ENCODE peak calls at places on chromosome 19, in six cellular contexts. U, H, Z, A, B and E are unnamed samples. For H3K79me2 and H3K4me1, the result is how much of the 10 kb centered on the place peaks cover.

GRCh38 chr19:5046339-5047039 is 77.6 kb downstream of the KDM4B start:
- DNase-seq in Z (no peak), A (no peak), U (peak), B (peak), H (no peak), E (peak)

GRCh38 chr19:40718774-40719391 is 2.0 kb downstream of the ITPKC start:
- DNase-seq in A (no peak), B (peak), H (peak), U (peak), Z (peak), E (peak)

GRCh38 chr19:33210266-33210940 is 15.2 kb downstream of the SLC7A10 start:
- DNase-seq in B (no peak), U (no peak), A (peak), Z (no peak), H (no peak), E (no peak)

GRCh38 chr19:884420-885211 is 8.4 kb downstream of the MED16 start:
- DNase-seq in H (no peak), B (no peak), U (no peak), Z (no peak), A (no peak), E (no peak)

GRCh38 chr19:19121371-19121770 is 16.9 kb downstream of the TMEM161A start:
- DNase-seq in Z (no peak), U (no peak), A (no peak), B (no peak), H (no peak), E (no peak)

GRCh38 chr19:13153627-13154240 is 3.5 kb downstream of the IER2 start:
- DNase-seq in H (no peak), U (peak), A (no peak), Z (peak), B (peak), E (peak)

GRCh38 chr19:42132030-42132628 is at the start of gene POU2F2:
- DNase-seq in H (peak), U (no peak), B (no peak), A (no peak), Z (peak), E (peak)

GRCh38 chr19:53333071-53333465 is 481 bp upstream of the ZNF845 start:
- DNase-seq in B (peak), U (no peak), Z (peak), H (peak), A (peak), E (peak)

GRCh38 chr19:44574201-44574950 is 39.0 kb upstream of the IGSF23 start:
- DNase-seq in B (no peak), A (no peak), Z (no peak), H (no peak), U (peak), E (no peak)

GRCh38 chr19:53365899-53366493 is 491 bp downstream of the ZNF525 start:
- DNase-seq in B (peak), H (peak), U (peak), Z (peak), A (peak), E (no peak)

GRCh38 chr19:22052644-22053013 is 345 bp downstream of the ZNF257 start:
- DNase-seq in U (no peak), A (peak), Z (no peak), H (no peak), B (peak), E (peak)
- TF ChIP-seq EZH2phosphoT487 in U (no peak), A (no peak), Z (no peak), H (no peak), B (no peak), E (no peak)

DNA sequence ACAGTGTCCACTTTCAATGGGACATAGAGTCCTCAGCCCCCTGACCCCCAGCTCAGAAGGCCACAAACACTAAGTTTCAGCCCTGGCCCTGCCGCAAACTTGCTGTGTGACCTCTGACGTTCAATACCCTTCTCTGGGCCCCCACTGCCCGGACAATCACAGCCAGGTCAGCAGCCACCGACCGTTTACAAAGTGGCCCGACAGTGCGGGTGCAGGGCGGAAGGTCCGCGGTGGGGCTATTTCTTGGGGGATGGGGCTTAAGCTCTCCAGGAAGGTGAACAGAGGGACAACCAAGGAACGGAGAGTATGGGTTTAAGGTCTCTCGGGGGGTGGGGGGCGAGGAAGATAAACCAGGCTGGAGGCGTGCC is 496 bp downstream of the SMIM7 start:
- DNase-seq in U (no peak), A (no peak), B (no peak), Z (no peak), H (no peak), E (no peak)
- H3K79me2 ChIP-seq in U (half or more), A (half or more), B (half or more), Z (half or more), H (under half), E (half or more)

GRCh38 chr19:17456127-17456526 is 4.6 kb downstream of the NXNL1 start:
- DNase-seq in A (no peak), Z (no peak), H (no peak), B (no peak), U (no peak), E (no peak)

GRCh38 chr19:17455308-17455707 is 5.4 kb downstream of the NXNL1 start:
- DNase-seq in U (no peak), H (no peak), A (no peak), Z (no peak), B (no peak), E (no peak)

GRCh38 chr19:17455711-17456123 is 5.0 kb downstream of the NXNL1 start:
- DNase-seq in Z (peak), H (peak), A (peak), B (peak), U (no peak), E (no peak)

GRCh38 chr19:17451820-17452219 is 3.4 kb upstream of the TMEM221 start:
- DNase-seq in B (no peak), H (no peak), U (no peak), Z (no peak), A (no peak), E (no peak)

DNA sequence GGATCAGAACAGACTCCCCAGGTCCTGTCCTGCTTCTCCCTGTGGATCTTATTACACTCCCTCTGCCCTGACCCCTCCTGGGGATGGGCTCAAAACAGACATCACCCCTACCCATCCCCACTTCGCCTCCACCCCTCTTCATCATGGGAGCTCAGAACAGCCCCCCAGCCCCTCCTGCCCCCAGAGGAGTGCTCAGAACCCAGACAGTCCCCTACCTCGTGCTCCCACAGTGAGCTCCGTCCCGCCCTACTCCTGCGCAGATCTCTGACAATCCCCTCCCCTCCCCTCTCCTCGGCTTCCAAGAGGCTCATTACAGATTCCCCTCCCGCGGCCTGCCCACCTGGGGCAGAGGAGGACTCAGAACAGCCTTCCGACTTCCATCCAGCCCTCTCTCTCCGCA is 6.1 kb upstream of the TMEM221 start:
- DNase-seq in U (no peak), H (peak), Z (peak), A (peak), B (no peak), E (no peak)
- H3K4me1 ChIP-seq in U (under half), H (under half), Z (under half), A (under half), B (under half), E (under half)

DNA sequence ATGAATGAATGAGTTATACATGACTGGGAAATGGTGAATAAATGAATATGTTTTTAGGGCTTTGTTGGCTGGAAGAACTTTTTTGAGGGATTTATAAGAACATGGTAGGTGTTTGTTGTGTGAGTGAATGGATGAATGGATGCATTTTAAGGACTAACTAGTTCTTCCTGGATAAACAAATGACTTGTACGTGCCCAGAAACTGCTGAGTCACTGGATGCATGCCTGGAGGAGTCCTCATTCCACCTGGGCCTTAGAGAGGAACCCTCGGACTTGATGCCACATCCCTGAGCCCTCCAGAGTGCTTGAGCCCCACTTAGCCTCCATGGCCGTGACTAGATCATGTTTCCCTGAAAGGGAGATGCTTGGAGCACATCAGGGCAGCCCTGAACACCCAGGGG is 153.4 kb downstream of the DPF1 start:
- DNase-seq in Z (no peak), U (peak), A (no peak), B (peak), H (no peak), E (no peak)
- TF ChIP-seq EZH2phosphoT487 in Z (no peak), U (no peak), A (no peak), B (no peak), H (no peak), E (no peak)

GRCh38 chr19:2170987-2171348 is 7.2 kb downstream of the DOT1L start:
- DNase-seq in H (no peak), B (no peak), U (no peak), A (no peak), Z (no peak), E (no peak)
- H3K79me2 ChIP-seq in H (half or more), B (half or more), U (half or more), A (half or more), Z (half or more), E (half or more)

GRCh38 chr19:47112166-47112663 is 1.4 kb downstream of the ZC3H4 start:
- DNase-seq in H (peak), B (peak), Z (peak), A (peak), U (peak), E (peak)

GRCh38 chr19:47109541-47110375 is 3.8 kb downstream of the ZC3H4 start:
- DNase-seq in A (no peak), U (peak), Z (peak), B (peak), H (no peak), E (peak)

GRCh38 chr19:47111682-47112165 is 1.9 kb downstream of the ZC3H4 start:
- DNase-seq in Z (no peak), H (no peak), A (no peak), B (peak), U (no peak), E (no peak)

GRCh38 chr19:47110521-47111080 is 3.0 kb downstream of the ZC3H4 start:
- DNase-seq in B (peak), A (no peak), Z (no peak), U (peak), H (peak), E (peak)

DNA sequence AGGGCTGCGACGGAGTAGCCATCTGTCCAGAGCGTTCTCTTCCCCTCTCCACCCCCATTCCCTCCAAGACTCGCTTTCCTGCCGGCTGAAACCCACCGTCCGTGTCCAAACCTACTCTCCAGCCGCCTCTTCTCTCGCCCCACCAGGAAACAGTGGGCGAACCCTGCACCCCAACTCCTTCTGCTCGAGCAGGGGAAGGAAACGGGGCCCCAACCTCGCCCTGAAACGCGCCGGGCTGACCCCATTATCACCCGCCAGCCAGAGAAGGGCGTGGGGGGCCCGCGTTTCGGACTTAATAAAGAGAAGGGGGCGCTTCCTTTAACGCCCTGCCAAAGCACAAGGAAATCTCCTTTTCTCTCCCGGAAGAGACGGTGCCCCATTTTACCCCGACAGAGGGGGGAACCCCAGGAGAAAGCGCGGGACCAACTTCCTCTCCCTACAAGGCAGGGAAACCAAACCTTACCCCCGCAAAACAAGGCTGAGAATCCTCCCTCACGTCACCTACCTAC is 2.4 kb downstream of the ZC3H4 start:
- DNase-seq in A (peak), H (peak), U (no peak), Z (no peak), B (peak), E (peak)
- H3K4me1 ChIP-seq in A (under half), H (under half), U (under half), Z (under half), B (under half), E (under half)